ENCODE peak calls at places on chromosomes 7 and 10, in five cellular contexts. One of them, this sample, is unnamed.

GRCh38 chr7:44282601-44283171 is 42.7 kb downstream of the CAMK2B start:
- DNase-seq in upper lobe of left lung: peak
- DNase-seq in small intestine: no peak
- DNase-seq in fibroblast of villous mesenchyme: no peak
- DNase-seq in Panc1: no peak
- DNase-seq in this sample: no peak

GRCh38 chr10:125661942-125662515 is 20.9 kb downstream of the TEX36 start:
- DNase-seq in fibroblast of villous mesenchyme: peak
- DNase-seq in upper lobe of left lung: no peak
- DNase-seq in Panc1: no peak
- DNase-seq in small intestine: no peak
- DNase-seq in this sample: peak

GRCh38 chr10:47311193-47311899 is 10.9 kb upstream of the GDF2 start:
- DNase-seq in fibroblast of villous mesenchyme: peak
- DNase-seq in Panc1: no peak
- DNase-seq in upper lobe of left lung: no peak
- DNase-seq in small intestine: peak
- DNase-seq in this sample: no peak

GRCh38 chr10:131708225-131708624 is 192.6 kb upstream of the PPP2R2D start:
- DNase-seq in small intestine: peak
- DNase-seq in fibroblast of villous mesenchyme: no peak
- DNase-seq in Panc1: no peak
- DNase-seq in upper lobe of left lung: peak
- DNase-seq in this sample: no peak

GRCh38 chr10:110460111-110460809 is 37.4 kb upstream of the DUSP5 start:
- DNase-seq in fibroblast of villous mesenchyme: no peak
- DNase-seq in Panc1: no peak
- DNase-seq in upper lobe of left lung: peak
- DNase-seq in small intestine: no peak
- DNase-seq in this sample: peak

GRCh38 chr10:91653214-91653875 is 20.5 kb upstream of the PPP1R3C start:
- DNase-seq in fibroblast of villous mesenchyme: peak
- DNase-seq in upper lobe of left lung: no peak
- DNase-seq in Panc1: no peak
- DNase-seq in small intestine: no peak
- DNase-seq in this sample: peak

GRCh38 chr10:119533473-119533872 is 9.0 kb downstream of the RGS10 start:
- DNase-seq in fibroblast of villous mesenchyme: peak
- DNase-seq in upper lobe of left lung: no peak
- DNase-seq in Panc1: no peak
- DNase-seq in small intestine: no peak
- DNase-seq in this sample: no peak

GRCh38 chr10:47319798-47320197 is 2.5 kb upstream of the GDF2 start:
- DNase-seq in Panc1: no peak
- DNase-seq in small intestine: no peak
- DNase-seq in fibroblast of villous mesenchyme: no peak
- DNase-seq in upper lobe of left lung: no peak
- DNase-seq in this sample: no peak

GRCh38 chr10:59991661-59992060 is 85.3 kb upstream of the CCDC6 start:
- DNase-seq in fibroblast of villous mesenchyme: peak
- DNase-seq in small intestine: peak
- DNase-seq in Panc1: no peak
- DNase-seq in upper lobe of left lung: peak
- DNase-seq in this sample: peak

GRCh38 chr10:43128331-43128730 is 9.9 kb upstream of the CSGALNACT2 start:
- DNase-seq in small intestine: no peak
- DNase-seq in upper lobe of left lung: no peak
- DNase-seq in fibroblast of villous mesenchyme: no peak
- DNase-seq in Panc1: no peak
- DNase-seq in this sample: no peak

GRCh38 chr7:138000081-138000701 is 1.7 kb downstream of the CREB3L2 start:
- DNase-seq in small intestine: peak
- DNase-seq in Panc1: no peak
- DNase-seq in upper lobe of left lung: peak
- DNase-seq in fibroblast of villous mesenchyme: peak
- DNase-seq in this sample: peak

GRCh38 chr7:129859188-129859587 is 93.6 kb downstream of the UBE2H start:
- DNase-seq in fibroblast of villous mesenchyme: no peak
- DNase-seq in small intestine: no peak
- DNase-seq in upper lobe of left lung: peak
- DNase-seq in Panc1: no peak
- DNase-seq in this sample: peak

GRCh38 chr10:78578929-78579328 is 489.8 kb upstream of the ZMIZ1 start:
- DNase-seq in fibroblast of villous mesenchyme: no peak
- DNase-seq in upper lobe of left lung: peak
- DNase-seq in small intestine: peak
- DNase-seq in Panc1: no peak
- DNase-seq in this sample: no peak

GRCh38 chr10:27744478-27745379 is 890 bp downstream of the MKX start:
- DNase-seq in Panc1: no peak
- DNase-seq in small intestine: peak
- DNase-seq in fibroblast of villous mesenchyme: peak
- DNase-seq in upper lobe of left lung: no peak
- DNase-seq in this sample: peak

GRCh38 chr10:122130474-122131110 is 140.5 kb upstream of the BTBD16 start:
- DNase-seq in Panc1: no peak
- DNase-seq in upper lobe of left lung: no peak
- DNase-seq in small intestine: no peak
- DNase-seq in fibroblast of villous mesenchyme: no peak
- DNase-seq in this sample: no peak

GRCh38 chr10:78038105-78038504 is 4.4 kb downstream of the RPS24 start:
- DNase-seq in fibroblast of villous mesenchyme: peak
- DNase-seq in Panc1: no peak
- DNase-seq in small intestine: no peak
- DNase-seq in upper lobe of left lung: peak
- DNase-seq in this sample: no peak

GRCh38 chr10:12299222-12299973 is 49.9 kb upstream of the CAMK1D start:
- DNase-seq in Panc1: no peak
- DNase-seq in fibroblast of villous mesenchyme: no peak
- DNase-seq in upper lobe of left lung: peak
- DNase-seq in small intestine: no peak
- DNase-seq in this sample: no peak

GRCh38 chr7:20301311-20301939 is 29.3 kb upstream of the ITGB8 start:
- DNase-seq in small intestine: no peak
- DNase-seq in fibroblast of villous mesenchyme: peak
- DNase-seq in Panc1: no peak
- DNase-seq in upper lobe of left lung: no peak
- DNase-seq in this sample: peak

GRCh38 chr10:75542902-75543301 is 111.5 kb downstream of the LRMDA start:
- DNase-seq in fibroblast of villous mesenchyme: peak
- DNase-seq in upper lobe of left lung: no peak
- DNase-seq in Panc1: no peak
- DNase-seq in small intestine: no peak
- DNase-seq in this sample: peak

GRCh38 chr10:43824934-43825333 is 176.3 kb upstream of the ZNF32 start:
- DNase-seq in small intestine: no peak
- DNase-seq in fibroblast of villous mesenchyme: peak
- DNase-seq in upper lobe of left lung: no peak
- DNase-seq in Panc1: no peak
- DNase-seq in this sample: peak

GRCh38 chr7:25180946-25181345 is 47.3 kb downstream of the NPVF start:
- DNase-seq in upper lobe of left lung: no peak
- DNase-seq in Panc1: no peak
- DNase-seq in small intestine: no peak
- DNase-seq in fibroblast of villous mesenchyme: no peak
- DNase-seq in this sample: no peak

GRCh38 chr7:435518-436366 is 83.9 kb downstream of the PDGFA start:
- DNase-seq in fibroblast of villous mesenchyme: no peak
- DNase-seq in Panc1: no peak
- DNase-seq in upper lobe of left lung: no peak
- DNase-seq in small intestine: peak
- DNase-seq in this sample: no peak
- H3K4me3 ChIP-seq in fibroblast of villous mesenchyme: no peak
- H3K4me3 ChIP-seq in Panc1: no peak
- H3K4me3 ChIP-seq in upper lobe of left lung: peak
- H3K4me3 ChIP-seq in small intestine: no peak
- H3K4me3 ChIP-seq in this sample: no peak

DNA sequence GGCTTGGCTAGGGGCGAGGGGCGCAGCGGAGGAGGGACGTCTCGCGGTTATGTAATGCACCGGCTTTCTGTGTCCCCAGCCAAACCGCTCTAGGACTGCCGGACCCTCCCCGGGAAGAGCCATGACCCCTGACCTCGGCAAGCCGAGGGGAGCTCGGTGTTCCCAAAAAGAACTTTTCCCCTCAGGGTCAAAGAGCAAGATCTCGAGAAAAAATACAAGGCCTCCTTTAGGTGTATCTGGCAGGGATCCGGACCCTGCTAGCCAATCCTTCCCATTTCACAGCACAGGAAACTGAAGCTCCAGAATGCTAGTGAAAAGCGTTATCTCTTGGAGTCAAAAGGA is 590 bp upstream of the SLC16A12 start:
- DNase-seq in fibroblast of villous mesenchyme: no peak
- DNase-seq in small intestine: no peak
- DNase-seq in Panc1: no peak
- DNase-seq in upper lobe of left lung: no peak
- DNase-seq in this sample: no peak
- H3K4me3 ChIP-seq in fibroblast of villous mesenchyme: peak
- H3K4me3 ChIP-seq in small intestine: no peak
- H3K4me3 ChIP-seq in Panc1: peak
- H3K4me3 ChIP-seq in upper lobe of left lung: peak
- H3K4me3 ChIP-seq in this sample: peak

GRCh38 chr10:19952103-19952502 is 135.9 kb downstream of the PLXDC2 start:
- DNase-seq in Panc1: no peak
- DNase-seq in small intestine: no peak
- DNase-seq in fibroblast of villous mesenchyme: no peak
- DNase-seq in upper lobe of left lung: no peak
- DNase-seq in this sample: no peak
- H3K4me3 ChIP-seq in Panc1: no peak
- H3K4me3 ChIP-seq in small intestine: no peak
- H3K4me3 ChIP-seq in fibroblast of villous mesenchyme: no peak
- H3K4me3 ChIP-seq in upper lobe of left lung: no peak
- H3K4me3 ChIP-seq in this sample: no peak

GRCh38 chr10:102919992-102920736 is 2.1 kb downstream of the CNNM2 start:
- DNase-seq in upper lobe of left lung: no peak
- DNase-seq in Panc1: no peak
- DNase-seq in small intestine: peak
- DNase-seq in fibroblast of villous mesenchyme: no peak
- DNase-seq in this sample: no peak

GRCh38 chr10:102918817-102919236 is 733 bp downstream of the CNNM2 start:
- DNase-seq in Panc1: no peak
- DNase-seq in upper lobe of left lung: no peak
- DNase-seq in small intestine: peak
- DNase-seq in fibroblast of villous mesenchyme: no peak
- DNase-seq in this sample: no peak

GRCh38 chr10:102917314-102917961 is 656 bp upstream of the CNNM2 start:
- DNase-seq in upper lobe of left lung: peak
- DNase-seq in fibroblast of villous mesenchyme: peak
- DNase-seq in Panc1: peak
- DNase-seq in small intestine: peak
- DNase-seq in this sample: peak

GRCh38 chr10:102919237-102919959 is 1.3 kb downstream of the CNNM2 start:
- DNase-seq in Panc1: no peak
- DNase-seq in fibroblast of villous mesenchyme: no peak
- DNase-seq in small intestine: peak
- DNase-seq in upper lobe of left lung: peak
- DNase-seq in this sample: peak

GRCh38 chr10:102917962-102918816 is at the start of gene CNNM2:
- DNase-seq in small intestine: peak
- DNase-seq in upper lobe of left lung: peak
- DNase-seq in fibroblast of villous mesenchyme: peak
- DNase-seq in Panc1: peak
- DNase-seq in this sample: peak
- H3K4me3 ChIP-seq in small intestine: peak
- H3K4me3 ChIP-seq in upper lobe of left lung: peak
- H3K4me3 ChIP-seq in fibroblast of villous mesenchyme: peak
- H3K4me3 ChIP-seq in Panc1: peak
- H3K4me3 ChIP-seq in this sample: peak

GRCh38 chr7:65250697-65251395 is 122.8 kb upstream of the ZNF92 start:
- DNase-seq in Panc1: no peak
- DNase-seq in fibroblast of villous mesenchyme: no peak
- DNase-seq in upper lobe of left lung: no peak
- DNase-seq in small intestine: no peak
- DNase-seq in this sample: no peak

GRCh38 chr7:65250216-65250615 is 123.4 kb upstream of the ZNF92 start:
- DNase-seq in small intestine: no peak
- DNase-seq in Panc1: no peak
- DNase-seq in upper lobe of left lung: no peak
- DNase-seq in fibroblast of villous mesenchyme: no peak
- DNase-seq in this sample: no peak

GRCh38 chr7:65254061-65254460 is 119.6 kb upstream of the ZNF92 start:
- DNase-seq in small intestine: no peak
- DNase-seq in Panc1: no peak
- DNase-seq in fibroblast of villous mesenchyme: no peak
- DNase-seq in upper lobe of left lung: no peak
- DNase-seq in this sample: no peak

GRCh38 chr7:65247491-65247890 is 126.2 kb upstream of the ZNF92 start:
- DNase-seq in upper lobe of left lung: no peak
- DNase-seq in fibroblast of villous mesenchyme: no peak
- DNase-seq in small intestine: no peak
- DNase-seq in Panc1: no peak
- DNase-seq in this sample: no peak

DNA sequence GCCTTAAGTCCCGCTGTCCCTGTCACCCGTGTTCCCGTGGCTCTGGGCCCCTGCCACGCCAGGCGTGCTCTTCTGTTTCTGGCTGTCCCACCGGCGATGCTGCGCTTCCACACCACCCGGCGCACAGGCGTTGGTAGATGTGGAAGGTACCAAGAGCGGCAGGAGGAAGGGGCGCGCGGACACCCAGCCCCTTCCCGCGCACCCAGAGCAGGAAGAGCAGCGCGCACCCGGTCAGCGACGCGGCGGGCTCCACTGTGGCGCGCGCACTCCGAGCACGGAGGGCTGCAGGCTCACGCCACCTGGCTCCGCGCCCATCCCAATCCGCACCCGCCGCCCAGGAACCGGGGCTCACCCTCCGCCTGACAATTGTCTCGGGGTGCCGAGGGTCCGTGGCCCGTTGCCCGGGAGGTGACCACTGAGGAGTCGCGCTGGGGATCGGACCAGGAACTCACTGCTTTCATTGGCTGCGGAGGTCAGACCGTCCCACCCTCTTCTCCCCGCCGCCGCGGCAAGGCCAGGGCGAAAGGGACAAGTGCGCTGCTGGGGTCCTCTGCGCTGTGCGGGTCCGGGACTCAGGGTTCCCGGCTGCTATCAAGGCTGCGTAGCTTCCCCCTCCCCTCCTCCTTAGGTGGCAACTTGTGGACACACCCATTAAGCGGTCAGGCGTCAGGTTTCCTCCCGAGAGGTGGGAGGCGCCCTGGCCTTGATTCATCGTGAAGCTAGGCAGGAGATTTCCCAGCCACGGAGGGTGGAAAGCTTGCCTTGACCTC is 121.6 kb upstream of the ZNF92 start:
- DNase-seq in Panc1: no peak
- DNase-seq in upper lobe of left lung: peak
- DNase-seq in small intestine: peak
- DNase-seq in fibroblast of villous mesenchyme: peak
- DNase-seq in this sample: peak
- H3K4me3 ChIP-seq in Panc1: peak
- H3K4me3 ChIP-seq in upper lobe of left lung: peak
- H3K4me3 ChIP-seq in small intestine: peak
- H3K4me3 ChIP-seq in fibroblast of villous mesenchyme: peak
- H3K4me3 ChIP-seq in this sample: peak